ENCODE peak calls at places on chromosomes 12 and 14, in nine cellular contexts. Q, C, T, A, B, K, F, M and J are unnamed samples. For H3K27me3 and H3K9me3, the result is how much of the 10 kb centered on the place peaks cover.

GRCh38 chr12:49621651-49622500 is 1.5 kb upstream of the PRPF40B start:
- DNase-seq in Q (no peak), C (no peak), T (no peak), A (no peak), B (no peak), K (no peak), F (no peak), M (peak), J (no peak)

GRCh38 chr12:7583471-7583870 is 79.9 kb upstream of the CD163 start:
- DNase-seq in Q (no peak), C (no peak), T (no peak), A (no peak), B (no peak), K (no peak), F (no peak), M (no peak), J (no peak)

GRCh38 chr14:53545217-53545616 is 392.1 kb upstream of the DDHD1 start:
- DNase-seq in Q (no peak), C (no peak), T (no peak), A (no peak), B (no peak), K (no peak), F (no peak), M (no peak), J (no peak)

GRCh38 chr12:6946033-6946919 is 2.5 kb downstream of the C12orf57 start:
- DNase-seq in Q (peak), C (peak), T (peak), A (peak), B (peak), K (peak), F (peak), M (no peak), J (no peak)

GRCh38 chr14:73784065-73784987 is 67.3 kb upstream of the PTGR2 start:
- DNase-seq in Q (no peak), C (peak), T (no peak), A (no peak), B (peak), K (no peak), F (no peak), M (peak), J (no peak)

GRCh38 chr14:24693941-24694507 is 60.0 kb upstream of the GZMB start:
- DNase-seq in Q (no peak), C (no peak), T (no peak), A (no peak), B (no peak), K (no peak), F (no peak), M (no peak), J (no peak)

GRCh38 chr12:54565658-54566552 is 16.5 kb downstream of the PDE1B start:
- DNase-seq in Q (no peak), C (no peak), T (no peak), A (no peak), B (no peak), K (no peak), F (peak), M (no peak), J (no peak)

GRCh38 chr14:104746071-104746545 is 6.8 kb upstream of the SIVA1 start:
- DNase-seq in Q (no peak), C (no peak), T (no peak), A (no peak), B (no peak), K (peak), F (no peak), M (no peak), J (no peak)

GRCh38 chr12:108035372-108035771 is 93.7 kb upstream of the WSCD2 start:
- DNase-seq in Q (no peak), C (no peak), T (no peak), A (no peak), B (no peak), K (no peak), F (no peak), M (no peak), J (no peak)

GRCh38 chr12:14207946-14208612 is 157.4 kb upstream of the ATF7IP start:
- DNase-seq in Q (no peak), C (peak), T (no peak), A (no peak), B (peak), K (no peak), F (no peak), M (no peak), J (no peak)

GRCh38 chr14:103091041-103091882 is 3.3 kb upstream of the EXOC3L4 start:
- DNase-seq in Q (peak), C (peak), T (peak), A (no peak), B (peak), K (peak), F (no peak), M (peak), J (no peak)

GRCh38 chr14:76990084-76990483 is 38.4 kb downstream of the IRF2BPL start:
- DNase-seq in Q (no peak), C (no peak), T (no peak), A (no peak), B (no peak), K (no peak), F (no peak), M (no peak), J (no peak)

GRCh38 chr14:26415618-26416123 is 182.2 kb downstream of the NOVA1 start:
- DNase-seq in Q (no peak), C (no peak), T (no peak), A (peak), B (peak), K (peak), F (no peak), M (peak), J (peak)

GRCh38 chr12:131101006-131101405 is 147.3 kb downstream of the ADGRD1 start:
- DNase-seq in Q (no peak), C (no peak), T (no peak), A (peak), B (no peak), K (no peak), F (no peak), M (no peak), J (no peak)

GRCh38 chr12:6426882-6427671 is 17.7 kb upstream of the CD27 start:
- DNase-seq in Q (no peak), C (no peak), T (peak), A (no peak), B (no peak), K (no peak), F (no peak), M (no peak), J (no peak)

GRCh38 chr14:28676481-28676880 is 90.1 kb upstream of the FOXG1 start:
- DNase-seq in Q (no peak), C (peak), T (no peak), A (no peak), B (no peak), K (no peak), F (no peak), M (peak), J (peak)

GRCh38 chr14:41609704-41610183 is 3.1 kb downstream of the LRFN5 start:
- DNase-seq in Q (peak), C (peak), T (no peak), A (peak), B (no peak), K (peak), F (no peak), M (peak), J (peak)

GRCh38 chr14:58131386-58131785 is 20.6 kb downstream of the ARMH4 start:
- DNase-seq in Q (no peak), C (no peak), T (no peak), A (peak), B (no peak), K (no peak), F (no peak), M (peak), J (peak)

GRCh38 chr14:61511558-61511924 is 183.8 kb upstream of the HIF1A start:
- DNase-seq in Q (no peak), C (no peak), T (peak), A (peak), B (no peak), K (no peak), F (no peak), M (no peak), J (no peak)

GRCh38 chr14:101903111-101903561 is 61.2 kb upstream of the DYNC1H1 start:
- DNase-seq in Q (peak), C (no peak), T (no peak), A (no peak), B (no peak), K (peak), F (no peak), M (no peak), J (no peak)

GRCh38 chr14:84482256-84483071 is 1047.5 kb upstream of the FLRT2 start:
- DNase-seq in Q (no peak), C (no peak), T (no peak), A (no peak), B (no peak), K (no peak), F (no peak), M (peak), J (no peak)

GRCh38 chr14:70735043-70735442 is 74.3 kb downstream of the MAP3K9 start:
- DNase-seq in Q (no peak), C (peak), T (no peak), A (no peak), B (no peak), K (no peak), F (no peak), M (no peak), J (no peak)

GRCh38 chr12:116610971-116611541 is 51.9 kb downstream of the MAP1LC3B2 start:
- DNase-seq in Q (no peak), C (no peak), T (no peak), A (no peak), B (no peak), K (no peak), F (no peak), M (peak), J (peak)

GRCh38 chr14:35940291-35940690 is 114.2 kb downstream of the BRMS1L start:
- DNase-seq in Q (no peak), C (no peak), T (no peak), A (no peak), B (no peak), K (no peak), F (no peak), M (peak), J (no peak)

GRCh38 chr14:96648506-96649326 is 146.5 kb downstream of the PAPOLA start:
- DNase-seq in Q (no peak), C (no peak), T (no peak), A (no peak), B (no peak), K (no peak), F (no peak), M (no peak), J (no peak)

GRCh38 chr14:74579447-74580274 is 32.4 kb downstream of the LTBP2 start:
- DNase-seq in Q (no peak), C (no peak), T (no peak), A (no peak), B (no peak), K (peak), F (no peak), M (peak), J (peak)

DNA sequence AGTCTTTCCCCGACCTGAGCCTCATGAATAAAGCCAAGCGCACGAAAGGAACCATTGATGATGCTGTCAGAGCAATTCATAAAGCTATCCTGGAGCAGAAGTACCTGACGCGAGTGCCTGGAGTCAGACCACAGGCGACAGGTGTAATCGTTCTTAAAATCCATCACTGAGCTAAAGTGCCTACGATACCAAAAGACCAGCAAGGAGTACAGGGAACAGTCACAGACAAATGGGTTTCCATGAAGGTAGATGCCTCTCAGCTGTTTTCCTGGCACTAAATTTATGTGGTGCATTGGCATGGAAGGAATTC is 1.4 kb upstream of the PCED1B start:
- DNase-seq in Q (no peak), C (no peak), T (no peak), A (no peak), B (no peak), K (no peak), F (no peak), M (no peak), J (no peak)
- H3K27me3 ChIP-seq in Q (under half), C (under half), T (under half), A (under half), B (under half), K (under half), F (under half), M (under half), J (under half)

DNA sequence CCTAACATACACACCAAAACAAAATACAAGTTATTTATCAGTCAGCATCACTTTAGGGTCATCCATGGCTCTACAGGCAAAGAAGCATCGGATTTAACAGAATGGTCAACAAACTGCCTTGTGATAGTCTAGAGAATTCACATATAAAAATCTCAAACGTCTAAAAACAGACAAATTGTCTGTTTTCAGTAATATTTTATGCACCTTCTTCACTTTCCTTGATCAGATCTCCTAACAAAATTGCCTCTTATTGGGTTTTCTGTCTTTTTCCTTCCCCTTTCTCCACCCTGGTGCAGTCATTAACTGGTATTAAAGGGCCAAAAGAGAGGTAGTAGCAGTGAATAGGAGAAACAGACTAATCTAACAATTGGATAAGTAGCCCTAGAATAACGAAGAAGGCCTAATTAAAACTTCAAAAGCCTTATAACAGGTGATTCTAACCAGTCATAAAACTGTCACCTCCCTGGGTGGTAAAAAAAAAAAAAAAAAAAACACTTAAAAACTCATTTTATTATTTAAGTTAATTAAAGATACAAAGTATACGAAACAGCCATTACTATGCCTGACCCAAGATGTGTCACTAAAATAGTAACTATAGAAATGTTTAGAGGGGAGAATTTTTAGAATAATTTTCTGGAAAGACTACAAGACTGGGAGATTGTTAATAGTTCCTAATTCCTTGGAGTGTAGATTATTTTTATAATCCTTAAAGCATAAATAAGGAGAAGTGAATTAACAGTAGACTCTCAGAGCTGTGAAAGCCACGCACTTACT is 1.5 kb downstream of the KIF21A start:
- DNase-seq in Q (no peak), C (no peak), T (no peak), A (no peak), B (no peak), K (no peak), F (no peak), M (no peak), J (no peak)
- H3K4me3 ChIP-seq in Q (peak), C (peak), T (peak), A (no peak), B (peak), K (peak), F (peak), M (peak), J (peak)

GRCh38 chr12:1890810-1891209 is 27.6 kb downstream of the CACNA2D4 start:
- DNase-seq in Q (no peak), C (no peak), T (no peak), A (no peak), B (no peak), K (no peak), F (no peak), M (no peak), J (no peak)
- H3K9me3 ChIP-seq in Q (under half), C (under half), T (under half), A (under half), B (under half), K (under half), F (under half), M (under half), J (under half)

GRCh38 chr14:65533736-65534404 is 121.3 kb downstream of the FUT8 start:
- DNase-seq in Q (no peak), C (no peak), T (no peak), A (no peak), B (no peak), K (no peak), F (no peak), M (no peak), J (no peak)

GRCh38 chr14:65531148-65531547 is 118.6 kb downstream of the FUT8 start:
- DNase-seq in Q (no peak), C (no peak), T (no peak), A (no peak), B (no peak), K (no peak), F (no peak), M (no peak), J (no peak)

GRCh38 chr14:65536781-65537423 is 124.4 kb downstream of the FUT8 start:
- DNase-seq in Q (no peak), C (no peak), T (no peak), A (no peak), B (no peak), K (no peak), F (no peak), M (no peak), J (no peak)
- H3K27me3 ChIP-seq in Q (under half), C (under half), T (under half), A (under half), B (under half), K (under half), F (under half), M (under half), J (under half)